ENCODE peak calls at places on chromosome 1, in four cellular contexts. One of them, this sample, is unnamed.

GRCh38 chr1:203408485-203409229 is 57.7 kb upstream of the FMOD start:
- DNase-seq in colonic mucosa: peak
- DNase-seq in Ammon's horn: peak
- DNase-seq in left ventricle myocardium superior: peak
- DNase-seq in this sample: peak

GRCh38 chr1:163196449-163196787 is 6.3 kb downstream of the RGS5 start:
- DNase-seq in colonic mucosa: no peak
- DNase-seq in Ammon's horn: no peak
- DNase-seq in left ventricle myocardium superior: no peak
- DNase-seq in this sample: no peak

GRCh38 chr1:89633745-89634625 is 1.1 kb downstream of the LRRC8C start:
- DNase-seq in colonic mucosa: peak
- DNase-seq in Ammon's horn: no peak
- DNase-seq in left ventricle myocardium superior: peak
- DNase-seq in this sample: peak

GRCh38 chr1:24119859-24120756 is 8.2 kb upstream of the MYOM3 start:
- DNase-seq in colonic mucosa: peak
- DNase-seq in Ammon's horn: no peak
- DNase-seq in left ventricle myocardium superior: peak
- DNase-seq in this sample: peak

GRCh38 chr1:171739646-171740045 is 2.2 kb downstream of the VAMP4 start:
- DNase-seq in colonic mucosa: no peak
- DNase-seq in Ammon's horn: no peak
- DNase-seq in left ventricle myocardium superior: no peak
- DNase-seq in this sample: no peak

GRCh38 chr1:88737338-88737927 is 53.4 kb downstream of the PKN2 start:
- DNase-seq in colonic mucosa: no peak
- DNase-seq in Ammon's horn: no peak
- DNase-seq in left ventricle myocardium superior: no peak
- DNase-seq in this sample: no peak

GRCh38 chr1:145960468-145961108 is 2.8 kb upstream of the LIX1L start:
- DNase-seq in colonic mucosa: peak
- DNase-seq in Ammon's horn: peak
- DNase-seq in left ventricle myocardium superior: peak
- DNase-seq in this sample: peak

GRCh38 chr1:197393105-197393504 is 125.1 kb downstream of the CRB1 start:
- DNase-seq in colonic mucosa: no peak
- DNase-seq in Ammon's horn: no peak
- DNase-seq in left ventricle myocardium superior: no peak
- DNase-seq in this sample: no peak

GRCh38 chr1:228810855-228811654 is 75.8 kb downstream of the RHOU start:
- DNase-seq in colonic mucosa: no peak
- DNase-seq in Ammon's horn: peak
- DNase-seq in left ventricle myocardium superior: no peak
- DNase-seq in this sample: peak

GRCh38 chr1:234586892-234587445 is 23.0 kb downstream of the IRF2BP2 start:
- DNase-seq in colonic mucosa: no peak
- DNase-seq in Ammon's horn: no peak
- DNase-seq in left ventricle myocardium superior: no peak
- DNase-seq in this sample: no peak

GRCh38 chr1:78096976-78097375 is 51.2 kb downstream of the GIPC2 start:
- DNase-seq in colonic mucosa: no peak
- DNase-seq in Ammon's horn: peak
- DNase-seq in left ventricle myocardium superior: no peak
- DNase-seq in this sample: no peak

GRCh38 chr1:194233069-194233468 is 1046.7 kb upstream of the B3GALT2 start:
- DNase-seq in colonic mucosa: no peak
- DNase-seq in Ammon's horn: no peak
- DNase-seq in left ventricle myocardium superior: no peak
- DNase-seq in this sample: no peak

GRCh38 chr1:180646547-180646946 is 14.7 kb downstream of the XPR1 start:
- DNase-seq in colonic mucosa: no peak
- DNase-seq in Ammon's horn: no peak
- DNase-seq in left ventricle myocardium superior: no peak
- DNase-seq in this sample: no peak

GRCh38 chr1:16396591-16396990 is 29.5 kb downstream of the SZRD1 start:
- DNase-seq in colonic mucosa: no peak
- DNase-seq in Ammon's horn: peak
- DNase-seq in left ventricle myocardium superior: peak
- DNase-seq in this sample: no peak

GRCh38 chr1:209603877-209604276 is 20.4 kb downstream of the CAMK1G start:
- DNase-seq in colonic mucosa: no peak
- DNase-seq in Ammon's horn: no peak
- DNase-seq in left ventricle myocardium superior: no peak
- DNase-seq in this sample: no peak

GRCh38 chr1:234437423-234438171 is 41.4 kb downstream of the TARBP1 start:
- DNase-seq in colonic mucosa: no peak
- DNase-seq in Ammon's horn: no peak
- DNase-seq in left ventricle myocardium superior: peak
- DNase-seq in this sample: peak

GRCh38 chr1:27782950-27783349 is 9.9 kb downstream of the STX12 start:
- DNase-seq in colonic mucosa: no peak
- DNase-seq in Ammon's horn: no peak
- DNase-seq in left ventricle myocardium superior: no peak
- DNase-seq in this sample: no peak

GRCh38 chr1:213070399-213070798 is 19.4 kb downstream of the RPS6KC1 start:
- DNase-seq in colonic mucosa: no peak
- DNase-seq in Ammon's horn: peak
- DNase-seq in left ventricle myocardium superior: no peak
- DNase-seq in this sample: peak

GRCh38 chr1:206738370-206739366 is 31.9 kb upstream of the IL19 start:
- DNase-seq in colonic mucosa: no peak
- DNase-seq in Ammon's horn: no peak
- DNase-seq in left ventricle myocardium superior: no peak
- DNase-seq in this sample: peak

GRCh38 chr1:60622486-60622885 is 459.9 kb upstream of the NFIA start:
- DNase-seq in colonic mucosa: no peak
- DNase-seq in Ammon's horn: peak
- DNase-seq in left ventricle myocardium superior: no peak
- DNase-seq in this sample: no peak

GRCh38 chr1:85628791-85629531 is 48.4 kb downstream of the CCN1 start:
- DNase-seq in colonic mucosa: peak
- DNase-seq in Ammon's horn: peak
- DNase-seq in left ventricle myocardium superior: peak
- DNase-seq in this sample: no peak

GRCh38 chr1:175714350-175714749 is 29.0 kb downstream of the TNR start:
- DNase-seq in colonic mucosa: no peak
- DNase-seq in Ammon's horn: no peak
- DNase-seq in left ventricle myocardium superior: no peak
- DNase-seq in this sample: no peak

GRCh38 chr1:98723574-98723973 is 62.1 kb downstream of the SNX7 start:
- DNase-seq in colonic mucosa: no peak
- DNase-seq in Ammon's horn: no peak
- DNase-seq in left ventricle myocardium superior: no peak
- DNase-seq in this sample: no peak

GRCh38 chr1:59570524-59570923 is 244.2 kb upstream of the HOOK1 start:
- DNase-seq in colonic mucosa: no peak
- DNase-seq in Ammon's horn: peak
- DNase-seq in left ventricle myocardium superior: no peak
- DNase-seq in this sample: peak

GRCh38 chr1:207745285-207745684 is 6.6 kb upstream of the CD46 start:
- DNase-seq in colonic mucosa: no peak
- DNase-seq in Ammon's horn: no peak
- DNase-seq in left ventricle myocardium superior: no peak
- DNase-seq in this sample: no peak

GRCh38 chr1:202283379-202283844 is 58.3 kb downstream of the UBE2T start:
- DNase-seq in colonic mucosa: no peak
- DNase-seq in Ammon's horn: no peak
- DNase-seq in left ventricle myocardium superior: no peak
- DNase-seq in this sample: peak

This sample was measured in small intestine.